ENCODE peak calls at places on chromosomes 2 and 18, in six cellular contexts. One of them, this sample, is unnamed.

GRCh38 chr2:240200230-240201051 is 60.0 kb upstream of the OTOS start:
- DNase-seq in endothelial cell: no peak
- DNase-seq in epithelial cell of esophagus: no peak
- DNase-seq in GM13976: no peak
- DNase-seq in omental fat pad: no peak
- DNase-seq in left lung: no peak
- DNase-seq in this sample: no peak

GRCh38 chr18:27871731-27872130 is 305.2 kb downstream of the CDH2 start:
- DNase-seq in endothelial cell: no peak
- DNase-seq in epithelial cell of esophagus: no peak
- DNase-seq in GM13976: no peak
- DNase-seq in omental fat pad: no peak
- DNase-seq in left lung: no peak
- DNase-seq in this sample: no peak

GRCh38 chr2:209425082-209426071 is 1.5 kb downstream of the MAP2 start:
- DNase-seq in endothelial cell: peak
- DNase-seq in epithelial cell of esophagus: peak
- DNase-seq in GM13976: peak
- DNase-seq in omental fat pad: no peak
- DNase-seq in left lung: no peak
- DNase-seq in this sample: peak

GRCh38 chr18:48695671-48696070 is 156.8 kb downstream of the CTIF start:
- DNase-seq in endothelial cell: peak
- DNase-seq in epithelial cell of esophagus: no peak
- DNase-seq in GM13976: no peak
- DNase-seq in omental fat pad: no peak
- DNase-seq in left lung: no peak
- DNase-seq in this sample: no peak

GRCh38 chr2:172928754-172929153 is 146.9 kb upstream of the MAP3K20 start:
- DNase-seq in endothelial cell: no peak
- DNase-seq in epithelial cell of esophagus: peak
- DNase-seq in GM13976: no peak
- DNase-seq in omental fat pad: no peak
- DNase-seq in left lung: no peak
- DNase-seq in this sample: no peak

GRCh38 chr18:43277164-43277600 is at the start of gene SYT4:
- DNase-seq in endothelial cell: peak
- DNase-seq in epithelial cell of esophagus: peak
- DNase-seq in GM13976: no peak
- DNase-seq in omental fat pad: no peak
- DNase-seq in left lung: peak
- DNase-seq in this sample: no peak

GRCh38 chr2:203404996-203405395 is 76.8 kb downstream of the ABI2 start:
- DNase-seq in endothelial cell: no peak
- DNase-seq in epithelial cell of esophagus: no peak
- DNase-seq in GM13976: no peak
- DNase-seq in omental fat pad: no peak
- DNase-seq in left lung: no peak
- DNase-seq in this sample: no peak

GRCh38 chr2:38116762-38117161 is 40.8 kb upstream of the CYP1B1 start:
- DNase-seq in endothelial cell: no peak
- DNase-seq in epithelial cell of esophagus: peak
- DNase-seq in GM13976: no peak
- DNase-seq in omental fat pad: no peak
- DNase-seq in left lung: no peak
- DNase-seq in this sample: no peak

GRCh38 chr2:38466849-38467767 is 90.0 kb upstream of the ATL2 start:
- DNase-seq in endothelial cell: no peak
- DNase-seq in epithelial cell of esophagus: no peak
- DNase-seq in GM13976: no peak
- DNase-seq in omental fat pad: no peak
- DNase-seq in left lung: no peak
- DNase-seq in this sample: no peak

GRCh38 chr2:44833123-44834069 is 108.1 kb upstream of the SIX3 start:
- DNase-seq in endothelial cell: no peak
- DNase-seq in epithelial cell of esophagus: peak
- DNase-seq in GM13976: no peak
- DNase-seq in omental fat pad: no peak
- DNase-seq in left lung: no peak
- DNase-seq in this sample: no peak

GRCh38 chr18:8960740-8961657 is 141.5 kb upstream of the NDUFV2 start:
- DNase-seq in endothelial cell: no peak
- DNase-seq in epithelial cell of esophagus: peak
- DNase-seq in GM13976: no peak
- DNase-seq in omental fat pad: no peak
- DNase-seq in left lung: no peak
- DNase-seq in this sample: no peak

GRCh38 chr18:8084160-8084559 is 517.0 kb downstream of the PTPRM start:
- DNase-seq in endothelial cell: peak
- DNase-seq in epithelial cell of esophagus: peak
- DNase-seq in GM13976: no peak
- DNase-seq in omental fat pad: no peak
- DNase-seq in left lung: no peak
- DNase-seq in this sample: no peak

GRCh38 chr18:33928226-33928625 is 296.5 kb downstream of the NOL4 start:
- DNase-seq in endothelial cell: no peak
- DNase-seq in epithelial cell of esophagus: no peak
- DNase-seq in GM13976: no peak
- DNase-seq in omental fat pad: no peak
- DNase-seq in left lung: no peak
- DNase-seq in this sample: no peak

GRCh38 chr2:120486946-120487345 is 141.0 kb downstream of the INHBB start:
- DNase-seq in endothelial cell: no peak
- DNase-seq in epithelial cell of esophagus: peak
- DNase-seq in GM13976: no peak
- DNase-seq in omental fat pad: no peak
- DNase-seq in left lung: no peak
- DNase-seq in this sample: no peak

GRCh38 chr18:63131106-63131943 is 188.2 kb downstream of the BCL2 start:
- DNase-seq in endothelial cell: peak
- DNase-seq in epithelial cell of esophagus: peak
- DNase-seq in GM13976: peak
- DNase-seq in omental fat pad: no peak
- DNase-seq in left lung: no peak
- DNase-seq in this sample: no peak

DNA sequence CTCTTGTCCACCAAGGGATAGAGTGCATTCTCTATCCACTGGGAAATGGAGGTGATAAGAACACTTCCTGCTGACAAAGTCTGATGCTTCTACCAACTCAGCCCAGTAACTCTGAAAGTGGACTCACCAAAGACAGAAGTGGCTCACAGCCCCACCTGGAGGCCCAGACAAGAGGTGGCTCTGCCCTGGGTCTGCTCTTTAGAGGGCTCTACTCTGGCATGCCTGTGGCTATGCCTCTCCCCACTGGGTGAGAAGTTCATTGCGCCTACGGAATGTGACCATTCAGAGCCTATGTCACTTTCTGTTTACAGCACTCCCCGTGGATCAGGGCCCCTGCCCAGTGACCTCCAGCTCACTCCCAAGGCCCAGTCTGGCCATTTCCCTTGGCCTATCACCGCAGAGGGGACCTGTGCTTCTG is 13.5 kb upstream of the XDH start:
- DNase-seq in endothelial cell: no peak
- DNase-seq in epithelial cell of esophagus: peak
- DNase-seq in GM13976: no peak
- DNase-seq in omental fat pad: no peak
- DNase-seq in left lung: no peak
- DNase-seq in this sample: no peak
- TF ChIP-seq CTCF in endothelial cell: no peak
- TF ChIP-seq CTCF in epithelial cell of esophagus: peak
- TF ChIP-seq CTCF in GM13976: no peak
- TF ChIP-seq CTCF in omental fat pad: no peak
- TF ChIP-seq CTCF in left lung: no peak
- TF ChIP-seq CTCF in this sample: no peak

DNA sequence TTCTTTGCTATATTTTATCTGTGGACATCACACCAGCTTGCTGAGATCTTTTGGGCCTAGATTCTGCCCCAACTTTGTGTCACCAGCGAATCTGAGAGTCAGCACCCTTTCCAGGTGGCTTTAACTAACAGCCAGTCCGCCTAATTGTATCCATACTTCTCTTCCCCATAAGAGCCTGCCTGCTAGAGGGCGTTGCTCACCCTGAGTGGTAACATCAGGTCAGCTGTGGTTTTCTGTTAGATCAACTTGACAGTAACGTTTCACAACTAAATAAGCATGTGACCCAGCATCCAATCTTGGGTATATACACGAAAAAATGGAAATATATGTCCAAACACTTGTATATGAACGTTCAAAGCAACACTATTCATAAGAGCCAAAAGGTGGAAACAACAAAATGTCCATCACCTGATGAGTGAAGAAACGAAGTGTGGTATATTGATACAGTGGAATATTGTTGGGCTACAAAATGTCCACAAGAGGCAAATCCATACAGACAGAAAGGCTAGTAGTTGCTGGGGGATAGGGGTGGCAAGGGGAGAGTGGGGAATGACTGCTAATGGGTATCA is 24.9 kb downstream of the EFHD1 start:
- DNase-seq in endothelial cell: no peak
- DNase-seq in epithelial cell of esophagus: no peak
- DNase-seq in GM13976: no peak
- DNase-seq in omental fat pad: no peak
- DNase-seq in left lung: no peak
- DNase-seq in this sample: no peak
- TF ChIP-seq CTCF in endothelial cell: no peak
- TF ChIP-seq CTCF in epithelial cell of esophagus: no peak
- TF ChIP-seq CTCF in GM13976: no peak
- TF ChIP-seq CTCF in omental fat pad: no peak
- TF ChIP-seq CTCF in left lung: no peak
- TF ChIP-seq CTCF in this sample: peak

GRCh38 chr2:218756599-218757377 is 25.2 kb upstream of the CYP27A1 start:
- DNase-seq in endothelial cell: no peak
- DNase-seq in epithelial cell of esophagus: no peak
- DNase-seq in GM13976: no peak
- DNase-seq in omental fat pad: no peak
- DNase-seq in left lung: no peak
- DNase-seq in this sample: no peak
- TF ChIP-seq CTCF in endothelial cell: no peak
- TF ChIP-seq CTCF in epithelial cell of esophagus: no peak
- TF ChIP-seq CTCF in GM13976: no peak
- TF ChIP-seq CTCF in omental fat pad: no peak
- TF ChIP-seq CTCF in left lung: no peak
- TF ChIP-seq CTCF in this sample: no peak

DNA sequence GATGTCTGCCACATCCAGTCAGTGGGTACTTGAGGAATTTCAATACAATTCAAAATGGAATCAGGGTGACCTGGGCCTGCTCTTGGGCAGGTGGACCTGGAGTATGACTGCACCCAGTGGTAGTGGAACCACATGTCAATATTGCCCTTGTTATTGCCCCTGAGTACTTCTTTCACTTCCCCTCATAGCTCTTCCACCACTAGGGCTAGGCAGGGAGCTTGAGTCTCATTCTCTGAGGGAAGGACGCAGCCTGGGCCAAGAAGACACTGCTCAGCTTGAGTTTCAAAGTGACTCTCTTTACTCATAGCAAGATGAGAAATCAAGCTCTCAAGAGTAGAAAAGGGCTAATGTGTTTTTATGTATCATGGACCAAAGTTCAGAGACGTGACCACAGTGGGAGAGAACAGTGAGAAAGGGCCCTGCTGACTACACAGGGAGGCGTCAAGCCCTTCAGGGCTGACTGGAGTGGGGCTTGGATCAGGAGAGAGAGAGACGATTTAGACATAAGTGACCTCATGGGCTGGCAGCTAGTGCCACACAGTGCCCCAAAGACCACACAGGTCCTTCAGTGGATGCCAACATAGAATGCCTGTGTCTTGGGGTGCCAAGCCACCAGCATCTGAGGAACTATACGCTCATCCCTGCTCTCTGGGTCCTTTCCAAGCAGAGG is 12.8 kb downstream of the PTMA start:
- DNase-seq in endothelial cell: no peak
- DNase-seq in epithelial cell of esophagus: no peak
- DNase-seq in GM13976: peak
- DNase-seq in omental fat pad: no peak
- DNase-seq in left lung: no peak
- DNase-seq in this sample: peak
- TF ChIP-seq CTCF in endothelial cell: no peak
- TF ChIP-seq CTCF in epithelial cell of esophagus: no peak
- TF ChIP-seq CTCF in GM13976: no peak
- TF ChIP-seq CTCF in omental fat pad: no peak
- TF ChIP-seq CTCF in left lung: no peak
- TF ChIP-seq CTCF in this sample: peak